ENCODE peak calls at places on chromosomes 6 and 20, in seven cellular contexts. H is astrocyte; X is transverse colon; D is lower lobe of right lung; I is AG09309; S is tibial nerve; V is CD8-positive, alpha-beta T cell. L is an unnamed sample.

GRCh38 chr6:53737746-53738145 is 57.1 kb upstream of the LRRC1 start:
- DNase-seq in H (no peak), X (peak; percentile 26), D (no peak), I (no peak), S (no peak), V (no peak), L (no peak)

GRCh38 chr6:1145756-1146218 is 166.1 kb upstream of the FOXQ1 start:
- DNase-seq in H (no peak), X (no peak), D (no peak), I (no peak), S (no peak), V (no peak), L (no peak)

GRCh38 chr6:163170294-163170883 is 244.1 kb upstream of the QKI start:
- DNase-seq in H (no peak), X (no peak), D (no peak), I (no peak), S (no peak), V (peak; percentile 16), L (no peak)

GRCh38 chr6:5556011-5556410 is 294.7 kb downstream of the FARS2 start:
- DNase-seq in H (no peak), X (no peak), D (no peak), I (no peak), S (no peak), V (no peak), L (no peak)

GRCh38 chr20:9912858-9913434 is 74.1 kb upstream of the PAK5 start:
- DNase-seq in H (peak; percentile 6), X (peak; percentile 21), D (peak; percentile 44), I (peak; percentile 8), S (peak; percentile 16), V (peak; percentile 33), L (peak; percentile 3)

GRCh38 chr6:105522626-105523322 is 119.9 kb upstream of the PREP start:
- DNase-seq in H (peak; percentile 23), X (no peak), D (no peak), I (no peak), S (no peak), V (no peak), L (no peak)

GRCh38 chr20:34956751-34957472 is 1.2 kb downstream of the MYH7B start:
- DNase-seq in H (no peak), X (no peak), D (no peak), I (no peak), S (no peak), V (no peak), L (no peak)

GRCh38 chr6:138590796-138591709 is 91.8 kb upstream of the NHSL1 start:
- DNase-seq in H (no peak), X (peak; percentile 74), D (no peak), I (peak; percentile 32), S (peak; percentile 33), V (peak; percentile 37), L (no peak)

GRCh38 chr6:133889557-133890301 is 816 bp downstream of the TCF21 start:
- DNase-seq in H (no peak), X (no peak), D (peak; percentile 49), I (no peak), S (no peak), V (no peak), L (no peak)

GRCh38 chr6:131819507-131820228 is 11.8 kb downstream of the ENPP1 start:
- DNase-seq in H (peak; percentile 97), X (no peak), D (no peak), I (peak; percentile 80), S (no peak), V (no peak), L (no peak)

GRCh38 chr20:51434556-51435256 is 107.8 kb downstream of the NFATC2 start:
- DNase-seq in H (peak; percentile 68), X (no peak), D (no peak), I (peak; percentile 71), S (no peak), V (no peak), L (peak; percentile 56)

GRCh38 chr20:32009564-32009963 is 674 bp upstream of the CCM2L start:
- DNase-seq in H (no peak), X (no peak), D (peak; percentile 5), I (no peak), S (no peak), V (no peak), L (no peak)

GRCh38 chr6:21201673-21202430 is 391.7 kb upstream of the SOX4 start:
- DNase-seq in H (no peak), X (no peak), D (no peak), I (no peak), S (no peak), V (no peak), L (no peak)

GRCh38 chr6:13217206-13217905 is 111.0 kb downstream of the TBC1D7 start:
- DNase-seq in H (peak; percentile 59), X (no peak), D (no peak), I (no peak), S (no peak), V (no peak), L (peak; percentile 4)

GRCh38 chr6:168221000-168221399 is 98.6 kb downstream of the DACT2 start:
- DNase-seq in H (no peak), X (no peak), D (no peak), I (no peak), S (no peak), V (no peak), L (no peak)

GRCh38 chr6:105713474-105714118 is 310.7 kb upstream of the PREP start:
- DNase-seq in H (no peak), X (no peak), D (no peak), I (no peak), S (no peak), V (no peak), L (no peak)

GRCh38 chr20:57757767-57758166 is 48.0 kb upstream of the PMEPA1 start:
- DNase-seq in H (no peak), X (no peak), D (no peak), I (no peak), S (no peak), V (no peak), L (no peak)

GRCh38 chr20:16437387-16437990 is 135.8 kb downstream of the KIF16B start:
- DNase-seq in H (no peak), X (no peak), D (no peak), I (no peak), S (no peak), V (no peak), L (no peak)

GRCh38 chr20:16438100-16438499 is 135.1 kb downstream of the KIF16B start:
- DNase-seq in H (no peak), X (no peak), D (no peak), I (no peak), S (no peak), V (no peak), L (no peak)

DNA sequence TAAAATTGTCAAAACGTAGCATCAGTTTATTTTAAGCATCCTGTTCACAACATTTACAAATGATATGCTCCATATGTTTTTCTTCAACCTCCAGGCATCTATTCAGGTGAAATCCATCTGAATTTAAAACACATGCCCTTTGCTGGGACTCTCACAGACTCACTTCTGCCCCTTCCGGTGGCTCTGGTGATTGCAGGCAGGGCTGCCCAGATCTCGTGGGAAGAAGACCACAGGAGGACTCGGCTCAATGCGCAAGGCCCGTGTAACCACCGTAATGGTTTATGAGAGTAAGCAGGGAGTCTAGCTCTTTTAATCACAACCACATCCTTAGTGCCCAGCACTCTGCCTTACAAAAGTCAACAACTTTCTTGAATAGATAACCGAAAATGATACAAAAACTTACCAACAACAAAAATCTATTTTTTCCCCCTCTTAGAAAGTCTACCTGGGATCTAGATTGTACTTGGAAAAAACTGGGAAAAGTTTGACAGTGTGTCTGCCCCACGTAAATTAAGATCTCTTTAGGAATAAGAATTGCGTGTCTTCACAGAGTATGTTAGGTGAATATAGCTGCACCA is 139.1 kb downstream of the KIF16B start:
- DNase-seq in H (no peak), X (peak; percentile 44), D (peak; percentile 57), I (no peak), S (peak; percentile 35), V (peak; percentile 36), L (no peak)
- TF ChIP-seq CTCF in H (peak; percentile 47), X (peak; percentile 15), D (peak; percentile 76), I (peak; percentile 62), S (peak; percentile 44), V (peak; percentile 24), L (peak; percentile 71)

GRCh38 chr20:46573788-46574581 is 23.5 kb upstream of the OCSTAMP start:
- DNase-seq in H (peak; percentile 2), X (no peak), D (no peak), I (no peak), S (no peak), V (no peak), L (no peak)

GRCh38 chr20:46573234-46573633 is 22.8 kb upstream of the OCSTAMP start:
- DNase-seq in H (no peak), X (no peak), D (no peak), I (no peak), S (no peak), V (no peak), L (no peak)

GRCh38 chr20:46572181-46572580 is 21.7 kb upstream of the OCSTAMP start:
- DNase-seq in H (no peak), X (no peak), D (no peak), I (no peak), S (peak; percentile 21), V (no peak), L (no peak)

GRCh38 chr20:46571418-46571817 is 21.0 kb upstream of the OCSTAMP start:
- DNase-seq in H (no peak), X (no peak), D (no peak), I (no peak), S (no peak), V (no peak), L (no peak)

GRCh38 chr20:46572790-46573189 is 22.3 kb upstream of the OCSTAMP start:
- DNase-seq in H (no peak), X (no peak), D (no peak), I (no peak), S (no peak), V (no peak), L (no peak)
- TF ChIP-seq CTCF in H (no peak), X (no peak), D (no peak), I (no peak), S (no peak), V (no peak), L (no peak)

DNA sequence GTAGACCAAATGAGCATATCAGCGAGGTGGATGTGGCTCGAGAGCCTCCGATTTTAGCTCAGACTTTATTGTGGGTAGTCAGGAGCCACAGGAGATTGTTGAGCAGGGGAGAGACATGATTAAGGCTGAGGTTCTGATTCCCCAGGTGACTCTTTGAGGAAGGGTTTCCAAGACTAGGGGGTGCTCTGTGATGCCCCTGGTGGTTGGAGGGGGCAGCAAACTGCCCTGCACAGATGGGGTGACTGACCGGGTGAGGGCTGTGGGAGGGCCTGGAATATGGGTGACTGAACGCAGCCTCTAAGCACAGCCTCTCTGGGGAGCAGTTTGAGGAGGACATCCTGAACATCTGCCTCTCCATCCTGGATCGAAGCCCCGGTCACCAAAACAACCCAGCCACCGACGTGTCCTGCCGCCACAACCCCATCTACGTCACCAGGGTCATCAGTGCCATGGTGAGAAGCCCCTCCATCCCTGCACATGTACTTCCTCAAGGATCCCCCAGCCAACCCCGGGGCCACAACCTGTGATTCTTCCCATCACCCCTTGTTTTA is 17.0 kb downstream of the TGM6 start:
- DNase-seq in H (no peak), X (no peak), D (no peak), I (no peak), S (no peak), V (no peak), L (no peak)
- TF ChIP-seq CTCF in H (no peak), X (no peak), D (no peak), I (peak; percentile 15), S (no peak), V (no peak), L (no peak)

DNA sequence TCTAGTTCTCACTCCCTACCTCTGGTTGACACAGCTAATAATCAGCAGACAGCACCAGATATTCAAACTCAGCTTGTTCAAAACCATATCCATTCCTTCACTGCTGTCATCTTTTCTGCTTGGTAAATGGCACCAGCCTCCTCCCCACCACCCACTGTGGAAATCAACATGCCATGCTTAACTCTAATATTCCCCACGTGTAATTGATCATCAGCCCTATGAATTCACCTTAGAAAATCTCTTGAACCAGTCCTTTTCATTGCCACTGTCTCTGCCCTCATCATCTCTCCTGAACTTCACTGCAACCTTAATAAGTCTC is 94.2 kb upstream of the VSTM2L start:
- DNase-seq in H (no peak), X (no peak), D (no peak), I (no peak), S (no peak), V (no peak), L (no peak)
- TF ChIP-seq CTCF in H (no peak), X (no peak), D (no peak), I (no peak), S (no peak), V (no peak), L (no peak)